ENCODE peak calls at places on chromosomes 2 and 18, in four cellular contexts. G is SK-N-SH, R is GM23338, C is PC-3. F is an unnamed sample. For H3K9me2, the result is how much of the 10 kb centered on the place peaks cover.

GRCh38 chr2:26685943-26686839 is 6.3 kb upstream of the KCNK3 start:
- DNase-seq in G (no peak), R (no peak), C (peak), F (no peak)

GRCh38 chr2:11128258-11128951 is 26.9 kb upstream of the SLC66A3 start:
- DNase-seq in G (no peak), R (no peak), C (peak), F (no peak)

GRCh38 chr2:137693521-137693920 is 270.8 kb upstream of the HNMT start:
- DNase-seq in G (no peak), R (no peak), C (peak), F (no peak)

GRCh38 chr2:204170419-204170818 is 233.9 kb downstream of the ICOS start:
- DNase-seq in G (no peak), R (no peak), C (no peak), F (no peak)

GRCh38 chr2:126406267-126406666 is 249.7 kb upstream of the GYPC start:
- DNase-seq in G (no peak), R (no peak), C (no peak), F (no peak)

GRCh38 chr2:200993097-200993496 is 29.6 kb upstream of the ORC2 start:
- DNase-seq in G (no peak), R (no peak), C (no peak), F (no peak)

GRCh38 chr2:11515441-11516071 is 18.3 kb upstream of the GREB1 start:
- DNase-seq in G (no peak), R (no peak), C (no peak), F (no peak)

GRCh38 chr2:104976603-104977120 is 61.2 kb upstream of the MRPS9 start:
- DNase-seq in G (peak), R (peak), C (peak), F (peak)

GRCh38 chr18:39053569-39053968 is 1488.0 kb upstream of the CELF4 start:
- DNase-seq in G (peak), R (no peak), C (no peak), F (no peak)

GRCh38 chr18:68733693-68734092 is 18.8 kb upstream of the TMX3 start:
- DNase-seq in G (no peak), R (peak), C (peak), F (no peak)

GRCh38 chr2:15154289-15154688 is 406.8 kb downstream of the NBAS start:
- DNase-seq in G (no peak), R (no peak), C (peak), F (no peak)

GRCh38 chr2:6896930-6897759 is 19.6 kb downstream of the RSAD2 start:
- DNase-seq in G (peak), R (peak), C (peak), F (peak)

GRCh38 chr2:160940271-160940670 is 220.0 kb upstream of the TANK start:
- DNase-seq in G (no peak), R (no peak), C (no peak), F (no peak)

GRCh38 chr2:186623121-186623520 is 33.3 kb downstream of the ITGAV start:
- DNase-seq in G (no peak), R (no peak), C (no peak), F (no peak)

GRCh38 chr2:61272421-61273070 is 110.6 kb downstream of the C2orf74 start:
- DNase-seq in G (no peak), R (no peak), C (no peak), F (no peak)

GRCh38 chr2:62466501-62466854 is 39.5 kb downstream of the TMEM17 start:
- DNase-seq in G (no peak), R (no peak), C (no peak), F (no peak)

GRCh38 chr2:62465039-62465740 is 40.8 kb downstream of the TMEM17 start:
- DNase-seq in G (no peak), R (no peak), C (no peak), F (no peak)

GRCh38 chr2:62467100-62467474 is 38.9 kb downstream of the TMEM17 start:
- DNase-seq in G (no peak), R (no peak), C (no peak), F (no peak)

GRCh38 chr2:62464608-62465007 is 41.4 kb downstream of the TMEM17 start:
- DNase-seq in G (no peak), R (no peak), C (no peak), F (no peak)

GRCh38 chr2:62465741-62466500 is 40.1 kb downstream of the TMEM17 start:
- DNase-seq in G (no peak), R (peak), C (no peak), F (no peak)
- H3K9me2 ChIP-seq in G (under half), R (under half), C (under half), F (under half)

GRCh38 chr2:46308629-46309028 is 11.4 kb downstream of the EPAS1 start:
- DNase-seq in G (no peak), R (no peak), C (no peak), F (no peak)

GRCh38 chr2:46309052-46309953 is 12.1 kb downstream of the EPAS1 start:
- DNase-seq in G (no peak), R (no peak), C (peak), F (no peak)

GRCh38 chr2:46306320-46306719 is 9.1 kb downstream of the EPAS1 start:
- DNase-seq in G (no peak), R (no peak), C (peak), F (no peak)

GRCh38 chr2:46306988-46307655 is 9.9 kb downstream of the EPAS1 start:
- DNase-seq in G (no peak), R (no peak), C (peak), F (no peak)

DNA sequence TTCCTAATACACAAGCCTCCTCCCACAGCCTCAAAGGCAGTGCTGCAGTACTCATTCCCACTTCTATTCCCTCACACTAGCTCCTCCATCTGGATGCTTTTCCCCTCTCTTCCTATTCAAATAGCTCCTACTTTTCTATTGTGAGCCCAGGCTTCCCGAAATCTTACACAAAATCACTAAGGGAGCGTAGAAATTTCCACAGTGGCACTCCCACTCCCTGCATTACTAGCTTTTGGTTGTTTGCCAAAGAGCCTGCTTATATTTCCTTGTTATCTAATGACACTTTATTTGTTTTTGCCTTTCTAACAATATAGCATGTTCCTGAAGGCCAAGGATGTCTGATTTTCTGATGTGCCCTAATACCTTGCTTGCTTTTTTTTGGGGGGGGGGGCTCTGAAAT is 10.9 kb downstream of the EPAS1 start:
- DNase-seq in G (no peak), R (no peak), C (peak), F (no peak)
- H3K4me2 ChIP-seq in G (no peak), R (no peak), C (peak), F (no peak)

GRCh38 chr2:108491848-108492247 is 42.4 kb upstream of the LIMS1 start:
- DNase-seq in G (no peak), R (no peak), C (no peak), F (no peak)
- TF ChIP-seq EZH2phosphoT487 in G (no peak), R (no peak), C (no peak), F (no peak)

DNA sequence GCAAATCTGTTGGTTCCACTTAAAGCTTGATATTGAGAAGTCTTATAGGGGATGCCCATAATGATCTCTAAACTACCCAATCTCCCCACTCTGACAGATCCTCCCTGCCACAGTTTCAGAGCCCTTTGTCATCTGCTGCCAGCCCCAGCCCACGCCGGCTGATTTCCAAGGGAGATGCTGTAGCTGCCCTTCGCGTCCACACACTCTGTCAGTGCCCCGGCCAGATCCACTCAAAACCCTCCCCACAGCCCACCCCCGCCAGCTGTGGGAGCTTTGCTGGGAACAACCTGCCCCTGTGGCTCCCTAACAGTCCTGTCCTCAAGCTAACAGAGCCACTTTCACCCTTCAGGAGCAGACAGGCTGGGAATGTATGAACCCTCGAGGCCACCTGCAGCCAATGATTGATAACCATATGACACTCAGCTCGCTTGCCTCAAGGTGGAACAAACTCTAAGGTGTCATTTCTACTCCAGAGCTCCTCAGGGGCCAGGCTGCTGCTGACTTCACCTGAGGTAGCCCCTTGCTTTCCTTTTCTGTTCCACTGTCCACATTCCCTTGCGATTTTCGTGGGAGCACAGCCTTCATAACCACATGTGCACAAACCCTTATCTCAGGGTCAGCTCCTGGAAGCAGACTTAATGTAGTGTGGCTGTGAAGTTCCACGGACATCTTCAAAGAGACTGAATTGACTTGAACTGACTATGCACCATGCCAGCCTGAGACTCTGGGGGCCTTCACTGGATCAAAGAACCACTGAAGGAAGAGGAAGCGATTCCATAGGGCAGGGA is 92.6 kb upstream of the LGALSL start:
- DNase-seq in G (no peak), R (no peak), C (no peak), F (no peak)
- H3K9me2 ChIP-seq in G (under half), R (under half), C (under half), F (under half)

DNA sequence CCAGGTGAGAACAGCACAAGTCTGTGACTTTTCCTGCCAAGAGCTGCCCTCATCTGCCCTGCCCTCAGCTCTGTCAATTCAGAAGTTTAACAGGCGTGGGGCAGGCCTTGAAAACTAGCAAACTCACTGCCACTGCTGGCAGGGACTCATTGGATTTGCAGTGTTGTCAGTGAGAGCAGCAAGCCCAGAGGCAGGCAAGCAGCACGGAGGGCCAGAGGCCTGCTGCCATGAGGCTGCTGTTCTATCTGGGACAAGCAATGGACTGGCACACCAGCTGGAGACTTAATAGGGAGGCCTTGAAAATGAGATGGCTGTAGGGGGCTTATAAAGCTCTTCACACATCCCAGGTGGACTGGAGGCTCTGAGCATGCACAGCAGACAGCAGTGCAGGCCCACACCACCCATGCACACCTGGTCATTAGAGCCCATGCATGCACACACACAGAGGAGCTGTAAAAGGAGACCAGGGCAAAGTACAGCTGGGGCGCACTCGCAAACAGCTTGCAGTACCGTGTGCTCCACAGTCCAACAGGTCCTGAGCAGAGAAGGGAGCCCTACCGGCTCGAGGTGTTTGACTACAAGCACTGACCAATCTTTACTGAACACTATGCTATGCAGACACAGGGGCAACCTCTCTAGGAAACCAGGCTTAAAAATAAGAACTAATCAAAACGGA is 28.7 kb downstream of the MGAT4A start:
- DNase-seq in G (peak), R (no peak), C (no peak), F (no peak)
- H3K4me2 ChIP-seq in G (no peak), R (no peak), C (no peak), F (no peak)